ENCODE peak calls at places on chromosomes 2 and 18, in seven cellular contexts. Y, Z, T, C, N, K and X are unnamed samples.

GRCh38 chr2:72114693-72115051 is 33.0 kb downstream of the CYP26B1 start:
- DNase-seq in C (no peak), Y (no peak), Z (no peak), T (no peak), K (no peak), N (no peak), X (no peak)

GRCh38 chr2:141438536-141438935 is 692.3 kb downstream of the LRP1B start:
- DNase-seq in T (no peak), N (no peak), C (no peak), K (no peak), Y (no peak), Z (no peak), X (no peak)

GRCh38 chr18:64370036-64370435 is 221.1 kb upstream of the LINC00305 start:
- DNase-seq in Y (no peak), C (no peak), K (no peak), N (no peak), Z (no peak), T (no peak), X (no peak)

GRCh38 chr2:108565778-108566375 is 31.6 kb downstream of the LIMS1 start:
- DNase-seq in C (no peak), N (no peak), Z (no peak), Y (no peak), K (no peak), T (no peak), X (no peak)

GRCh38 chr2:28507806-28508764 is 12.2 kb downstream of the PLB1 start:
- DNase-seq in Y (peak), T (peak), K (no peak), C (peak), N (peak), Z (no peak), X (no peak)

GRCh38 chr18:27577740-27578139 is 392.6 kb upstream of the CHST9 start:
- DNase-seq in C (no peak), K (no peak), T (no peak), N (no peak), Y (no peak), Z (no peak), X (no peak)

GRCh38 chr18:3319399-3319798 is 57.5 kb downstream of the MYL12B start:
- DNase-seq in T (no peak), N (no peak), Z (no peak), K (no peak), C (no peak), Y (no peak), X (no peak)

GRCh38 chr2:10787176-10787968 is 25.2 kb downstream of the PDIA6 start:
- DNase-seq in N (no peak), K (peak), Z (no peak), Y (no peak), C (peak), T (no peak), X (peak)

GRCh38 chr18:13302611-13303267 is 84.2 kb downstream of the LDLRAD4 start:
- DNase-seq in K (no peak), N (peak), Z (no peak), Y (no peak), T (no peak), C (no peak), X (no peak)

GRCh38 chr2:73759904-73760303 is 20.0 kb downstream of the DUSP11 start:
- DNase-seq in K (no peak), N (no peak), T (no peak), Z (no peak), Y (no peak), C (no peak), X (no peak)

GRCh38 chr2:58541511-58541910 is 300.4 kb upstream of the FANCL start:
- DNase-seq in C (no peak), Y (no peak), K (no peak), N (no peak), Z (no peak), T (no peak), X (no peak)

GRCh38 chr2:96594701-96595152 is 43.4 kb downstream of the KANSL3 start:
- DNase-seq in Y (no peak), C (no peak), K (no peak), N (no peak), T (no peak), Z (no peak), X (no peak)

GRCh38 chr2:121197369-121198091 is 87.5 kb downstream of the TFCP2L1 start:
- DNase-seq in N (no peak), C (no peak), Y (no peak), Z (no peak), K (no peak), T (no peak), X (no peak)

GRCh38 chr2:12855508-12855907 is 138.8 kb downstream of the TRIB2 start:
- DNase-seq in C (no peak), N (no peak), Z (no peak), K (no peak), T (no peak), Y (no peak), X (no peak)

GRCh38 chr2:61426267-61426897 is 44.5 kb downstream of the USP34 start:
- DNase-seq in N (peak), T (peak), Y (peak), C (peak), K (peak), Z (no peak), X (peak)

GRCh38 chr18:30328839-30329238 is 713.7 kb downstream of the DSC3 start:
- DNase-seq in C (no peak), T (peak), K (no peak), Y (no peak), N (no peak), Z (no peak), X (no peak)

GRCh38 chr2:171792157-171792556 is 101.9 kb downstream of the SLC25A12 start:
- DNase-seq in C (no peak), Z (no peak), T (no peak), Y (no peak), N (no peak), K (no peak), X (no peak)

GRCh38 chr2:219561179-219562048 is 9.9 kb downstream of the OBSL1 start:
- DNase-seq in T (no peak), C (peak), K (peak), Y (no peak), N (no peak), Z (no peak), X (no peak)

GRCh38 chr18:25518716-25519053 is 166.7 kb upstream of the ZNF521 start:
- DNase-seq in Y (no peak), T (no peak), Z (peak), N (no peak), K (no peak), C (no peak), X (no peak)
- TF ChIP-seq JUND in Y (no peak), T (no peak), Z (no peak), N (no peak), K (no peak), C (no peak), X (no peak)

GRCh38 chr2:165950438-165950837 is 3.1 kb downstream of the TTC21B start:
- DNase-seq in K (no peak), N (no peak), Z (no peak), T (no peak), Y (no peak), C (peak), X (no peak)
- TF ChIP-seq JUND in K (no peak), N (no peak), Z (no peak), T (no peak), Y (no peak), C (no peak), X (no peak)

GRCh38 chr2:180416553-180417113 is 409.5 kb upstream of the CWC22 start:
- DNase-seq in T (no peak), N (no peak), C (no peak), Y (no peak), K (no peak), Z (no peak), X (no peak)
- TF ChIP-seq JUND in T (no peak), N (no peak), C (no peak), Y (no peak), K (no peak), Z (no peak), X (no peak)

GRCh38 chr18:50194623-50195532 is at the start of gene MYO5B:
- DNase-seq in Z (no peak), Y (peak), K (peak), N (peak), C (peak), T (peak), X (no peak)

GRCh38 chr18:50195689-50196088 is 742 bp upstream of the MYO5B start:
- DNase-seq in C (no peak), K (no peak), Y (no peak), N (no peak), T (no peak), Z (no peak), X (no peak)

GRCh38 chr18:50196261-50196660 is 1.3 kb upstream of the MYO5B start:
- DNase-seq in K (no peak), Z (no peak), Y (no peak), C (no peak), T (no peak), N (no peak), X (no peak)

GRCh38 chr18:50192903-50193795 is 1.8 kb downstream of the MYO5B start:
- DNase-seq in K (peak), Z (no peak), C (no peak), T (no peak), N (peak), Y (no peak), X (peak)

DNA sequence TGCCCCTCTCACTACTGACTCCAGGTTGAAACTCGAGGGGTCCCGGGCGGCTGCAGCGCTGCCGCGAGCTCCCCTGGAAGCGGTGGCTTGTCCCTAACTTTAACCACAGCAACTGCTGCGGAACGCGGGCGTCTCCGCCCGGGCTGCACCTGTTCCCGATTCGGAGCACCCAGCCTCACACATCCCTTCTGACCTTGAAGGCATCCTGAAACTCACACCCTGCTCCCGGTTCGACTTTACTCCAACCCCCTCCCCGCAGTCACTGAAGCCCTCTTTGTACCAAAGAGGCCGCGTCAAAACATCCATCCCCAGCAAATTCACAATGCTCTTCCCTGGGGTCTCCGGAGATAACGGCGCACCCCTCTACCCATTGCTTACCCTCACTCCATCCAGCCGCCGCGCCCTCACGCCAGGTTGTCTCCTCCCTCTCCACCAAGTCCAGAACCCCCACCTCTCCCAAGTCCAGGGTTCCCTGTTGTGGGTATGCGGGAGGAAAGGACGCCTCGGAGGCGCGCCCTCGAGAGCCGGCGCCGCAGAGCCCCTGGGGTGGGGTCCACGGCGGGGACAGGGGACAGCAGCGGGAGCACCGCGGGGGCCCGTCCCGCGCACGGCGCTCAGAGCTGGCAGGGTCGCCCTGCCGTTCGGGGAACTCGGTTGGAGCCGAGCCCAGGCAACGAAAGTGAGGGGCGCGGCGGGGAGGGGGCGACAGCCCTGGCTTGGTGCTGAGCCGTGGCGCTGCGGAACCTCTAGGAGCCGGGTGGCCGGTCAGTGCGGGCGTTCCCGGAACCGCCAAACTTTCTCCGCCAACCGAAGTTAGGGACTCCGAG is 938 bp downstream of the MYO5B start:
- DNase-seq in Y (no peak), N (peak), T (no peak), C (no peak), Z (no peak), K (no peak), X (peak)
- TF ChIP-seq JUND in Y (no peak), N (no peak), T (no peak), C (no peak), Z (no peak), K (no peak), X (no peak)

GRCh38 chr2:189298038-189298437 is 118.5 kb upstream of the COL5A2 start:
- DNase-seq in K (no peak), Z (no peak), Y (no peak), N (no peak), T (no peak), C (no peak), X (no peak)

GRCh38 chr2:189298481-189298880 is 118.9 kb upstream of the COL5A2 start:
- DNase-seq in Y (no peak), T (no peak), C (no peak), K (no peak), N (no peak), Z (no peak), X (no peak)

GRCh38 chr2:189302274-189302948 is 122.8 kb upstream of the COL5A2 start:
- DNase-seq in Y (no peak), K (no peak), T (no peak), Z (no peak), N (no peak), C (peak), X (no peak)

GRCh38 chr2:189299974-189300373 is 120.4 kb upstream of the COL5A2 start:
- DNase-seq in K (no peak), T (no peak), Z (no peak), C (no peak), Y (no peak), N (no peak), X (no peak)

GRCh38 chr2:189300917-189301316 is 121.4 kb upstream of the COL5A2 start:
- DNase-seq in Z (no peak), C (no peak), K (no peak), N (no peak), T (no peak), Y (no peak), X (no peak)
- TF ChIP-seq JUND in Z (no peak), C (no peak), K (no peak), N (no peak), T (no peak), Y (no peak), X (no peak)

DNA sequence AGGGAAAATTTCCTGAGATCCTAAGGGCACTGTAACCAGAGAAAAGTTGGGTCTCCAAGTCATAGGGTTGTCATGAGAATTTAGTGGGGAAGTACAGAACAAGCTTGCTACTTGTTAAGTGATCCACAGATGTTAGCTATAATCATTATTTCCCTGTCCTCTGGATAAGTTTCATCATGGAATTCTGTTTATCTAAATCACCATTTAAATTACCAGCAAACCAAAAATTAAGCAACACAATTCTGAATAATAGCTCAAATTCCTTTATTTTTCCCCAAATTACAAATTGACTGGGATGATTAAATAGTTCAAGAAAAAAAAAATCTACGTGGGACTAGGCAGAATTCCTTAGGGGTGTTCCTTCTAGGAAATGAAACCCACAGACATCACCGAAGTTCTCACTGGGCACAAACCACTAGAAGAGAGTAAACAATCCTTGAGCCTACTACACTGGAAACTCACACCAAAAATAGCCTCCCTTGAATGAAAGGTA is 159.5 kb downstream of the COL6A3 start:
- DNase-seq in T (no peak), N (no peak), Z (no peak), C (no peak), K (no peak), Y (no peak), X (no peak)
- TF ChIP-seq JUND in T (no peak), N (no peak), Z (no peak), C (no peak), K (no peak), Y (no peak), X (no peak)

GRCh38 chr2:239629936-239630617 is 229.3 kb upstream of the HDAC4 start:
- DNase-seq in T (no peak), Z (no peak), K (no peak), Y (no peak), C (no peak), N (no peak), X (no peak)

GRCh38 chr2:239634769-239635168 is 233.9 kb upstream of the HDAC4 start:
- DNase-seq in N (no peak), Y (no peak), Z (no peak), C (no peak), K (no peak), T (no peak), X (no peak)

GRCh38 chr2:239626971-239627598 is 226.3 kb upstream of the HDAC4 start:
- DNase-seq in T (no peak), Z (no peak), Y (no peak), N (no peak), C (no peak), K (no peak), X (no peak)

GRCh38 chr2:239625913-239626734 is 225.3 kb upstream of the HDAC4 start:
- DNase-seq in K (no peak), N (no peak), C (no peak), Y (no peak), Z (no peak), T (no peak), X (no peak)

GRCh38 chr2:239630618-239631286 is 229.9 kb upstream of the HDAC4 start:
- DNase-seq in Z (no peak), Y (no peak), K (no peak), N (peak), C (no peak), T (no peak), X (no peak)
- TF ChIP-seq JUND in Z (no peak), Y (no peak), K (no peak), N (no peak), C (no peak), T (no peak), X (no peak)